ENCODE peak calls at places on chromosome X, in seven cellular contexts. V is HCT116, T is K562, C is GM12878, M is H1, D is HepG2, X is SK-N-SH. Z is an unnamed sample.

GRCh38 chrX:54950730-54951375 is 30.2 kb downstream of the TRO start:
- DNase-seq in V (no peak), T (no peak), C (no peak), M (no peak), D (no peak), X (no peak), Z (no peak)

GRCh38 chrX:150201841-150202240 is 161.3 kb upstream of the MAMLD1 start:
- DNase-seq in V (no peak), T (no peak), C (no peak), M (no peak), D (no peak), X (no peak), Z (no peak)

GRCh38 chrX:34656467-34656841 is 631 bp downstream of the TMEM47 start:
- DNase-seq in V (no peak), T (no peak), C (no peak), M (no peak), D (no peak), X (no peak), Z (no peak)

GRCh38 chrX:34467437-34467836 is 189.6 kb downstream of the TMEM47 start:
- DNase-seq in V (no peak), T (no peak), C (no peak), M (no peak), D (no peak), X (no peak), Z (peak)

GRCh38 chrX:140572724-140573123 is 67.9 kb upstream of the SOX3 start:
- DNase-seq in V (no peak), T (peak), C (peak), M (peak), D (peak), X (peak), Z (peak)

GRCh38 chrX:46279925-46280313 is 265.3 kb downstream of the ZNF674 start:
- DNase-seq in V (no peak), T (no peak), C (no peak), M (no peak), D (no peak), X (no peak), Z (no peak)

GRCh38 chrX:118751950-118752783 is 24.8 kb downstream of the IL13RA1 start:
- DNase-seq in V (no peak), T (no peak), C (peak), M (no peak), D (no peak), X (no peak), Z (no peak)

GRCh38 chrX:120457766-120458180 is 11.3 kb downstream of the LAMP2 start:
- DNase-seq in V (no peak), T (no peak), C (peak), M (no peak), D (no peak), X (no peak), Z (no peak)

GRCh38 chrX:147079457-147079856 is 264.9 kb upstream of the CXorf51A start:
- DNase-seq in V (no peak), T (no peak), C (no peak), M (no peak), D (no peak), X (no peak), Z (no peak)

GRCh38 chrX:13092455-13092941 is 48.1 kb upstream of the FAM9C start:
- DNase-seq in V (no peak), T (no peak), C (peak), M (no peak), D (no peak), X (no peak), Z (no peak)

GRCh38 chrX:7889138-7889537 is 38.1 kb downstream of the PNPLA4 start:
- DNase-seq in V (no peak), T (no peak), C (no peak), M (no peak), D (no peak), X (no peak), Z (no peak)

GRCh38 chrX:28659269-28659668 is 72.0 kb downstream of the IL1RAPL1 start:
- DNase-seq in V (no peak), T (peak), C (no peak), M (peak), D (no peak), X (no peak), Z (no peak)

GRCh38 chrX:155767101-155767878 is 113.9 kb upstream of the VAMP7 start:
- DNase-seq in V (peak), T (peak), C (peak), M (peak), D (no peak), X (peak), Z (peak)

GRCh38 chrX:42803320-42803719 is 25.4 kb upstream of the PPP1R2C start:
- DNase-seq in V (no peak), T (no peak), C (no peak), M (no peak), D (no peak), X (no peak), Z (no peak)

GRCh38 chrX:147884958-147885357 is 26.8 kb upstream of the FMR1 start:
- DNase-seq in V (no peak), T (no peak), C (no peak), M (no peak), D (peak), X (no peak), Z (no peak)

GRCh38 chrX:153209347-153209746 is 30.3 kb downstream of the MAGEA1 start:
- DNase-seq in V (no peak), T (no peak), C (no peak), M (no peak), D (no peak), X (no peak), Z (no peak)

GRCh38 chrX:31893525-31893924 is 821.7 kb upstream of the FTHL17 start:
- DNase-seq in V (no peak), T (no peak), C (no peak), M (no peak), D (no peak), X (no peak), Z (no peak)

GRCh38 chrX:133294126-133294525 is 76.0 kb upstream of the TFDP3 start:
- DNase-seq in V (no peak), T (no peak), C (no peak), M (no peak), D (no peak), X (no peak), Z (no peak)

GRCh38 chrX:139864613-139865012 is 68.2 kb downstream of the ATP11C start:
- DNase-seq in V (no peak), T (no peak), C (no peak), M (no peak), D (no peak), X (no peak), Z (no peak)

GRCh38 chrX:130826249-130826648 is 76.8 kb downstream of the ENOX2 start:
- DNase-seq in V (no peak), T (no peak), C (no peak), M (no peak), D (no peak), X (no peak), Z (no peak)

GRCh38 chrX:103681443-103681842 is 5.1 kb downstream of the MORF4L2 start:
- DNase-seq in V (no peak), T (no peak), C (no peak), M (no peak), D (no peak), X (no peak), Z (no peak)

GRCh38 chrX:14916017-14916674 is 42.9 kb downstream of the MOSPD2 start:
- DNase-seq in V (no peak), T (no peak), C (no peak), M (no peak), D (no peak), X (no peak), Z (no peak)
- TF ChIP-seq JUND in V (no peak), T (no peak), C (no peak), M (no peak), D (no peak), X (peak), Z (no peak)

DNA sequence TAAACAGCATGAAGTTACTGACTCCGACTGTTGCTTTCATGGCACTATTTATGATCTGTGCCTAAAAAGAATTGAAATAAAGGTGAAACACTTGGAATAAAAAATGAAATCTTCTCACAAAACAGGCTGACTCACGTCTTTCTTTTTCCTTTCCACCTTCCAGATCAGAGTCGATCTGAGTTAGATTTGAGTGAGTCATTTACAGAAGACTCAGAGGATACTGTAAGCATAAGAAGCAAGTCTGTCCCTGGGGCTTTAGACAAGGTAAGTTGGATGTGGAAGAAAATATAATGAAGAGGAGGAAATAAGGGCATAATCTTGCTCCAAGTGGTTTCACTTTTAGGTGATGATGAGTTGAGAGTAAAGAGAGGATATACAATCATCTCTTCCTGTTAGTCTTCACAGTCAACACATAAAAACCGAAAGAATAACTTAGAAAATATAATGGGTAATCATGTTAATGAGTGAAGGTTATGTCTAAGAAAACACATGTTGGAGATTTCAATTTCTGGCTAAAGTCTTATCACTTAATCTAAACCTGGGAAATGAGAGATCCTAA is 89.7 kb downstream of the SYTL5 start:
- DNase-seq in V (peak), T (no peak), C (no peak), M (no peak), D (no peak), X (no peak), Z (no peak)
- TF ChIP-seq JUND in V (peak), T (no peak), C (no peak), M (no peak), D (no peak), X (peak), Z (no peak)

GRCh38 chrX:39721570-39722279 is 376.0 kb downstream of the BCOR start:
- DNase-seq in V (no peak), T (no peak), C (no peak), M (no peak), D (no peak), X (no peak), Z (no peak)

GRCh38 chrX:39724544-39724943 is 373.2 kb downstream of the BCOR start:
- DNase-seq in V (no peak), T (no peak), C (no peak), M (no peak), D (no peak), X (no peak), Z (no peak)

GRCh38 chrX:39718951-39719350 is 378.8 kb downstream of the BCOR start:
- DNase-seq in V (no peak), T (no peak), C (no peak), M (no peak), D (no peak), X (no peak), Z (no peak)

GRCh38 chrX:39716802-39717540 is 380.8 kb downstream of the BCOR start:
- DNase-seq in V (no peak), T (no peak), C (no peak), M (no peak), D (no peak), X (peak), Z (no peak)

DNA sequence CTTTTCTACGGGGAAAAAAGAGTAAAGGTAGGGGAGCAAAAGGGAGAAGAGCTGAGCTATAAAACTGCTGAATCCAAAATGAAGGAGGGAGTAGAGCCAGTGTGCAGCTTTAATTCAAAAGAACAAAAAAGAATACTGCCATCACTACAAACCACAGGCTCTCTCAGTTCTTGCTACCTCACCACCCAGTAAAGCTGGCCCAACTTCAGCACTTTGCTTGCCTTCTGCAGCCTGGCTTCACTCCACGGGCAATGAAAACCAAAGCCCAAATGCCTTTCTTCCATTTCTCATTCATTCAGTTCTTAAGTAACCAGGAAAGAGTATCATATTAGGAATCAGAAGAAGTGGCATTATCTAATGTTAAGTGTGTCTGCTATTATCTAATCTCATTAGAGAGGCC is 376.8 kb downstream of the BCOR start:
- DNase-seq in V (no peak), T (no peak), C (no peak), M (no peak), D (no peak), X (no peak), Z (no peak)
- TF ChIP-seq JUND in V (no peak), T (no peak), C (no peak), M (no peak), D (no peak), X (no peak), Z (no peak)

DNA sequence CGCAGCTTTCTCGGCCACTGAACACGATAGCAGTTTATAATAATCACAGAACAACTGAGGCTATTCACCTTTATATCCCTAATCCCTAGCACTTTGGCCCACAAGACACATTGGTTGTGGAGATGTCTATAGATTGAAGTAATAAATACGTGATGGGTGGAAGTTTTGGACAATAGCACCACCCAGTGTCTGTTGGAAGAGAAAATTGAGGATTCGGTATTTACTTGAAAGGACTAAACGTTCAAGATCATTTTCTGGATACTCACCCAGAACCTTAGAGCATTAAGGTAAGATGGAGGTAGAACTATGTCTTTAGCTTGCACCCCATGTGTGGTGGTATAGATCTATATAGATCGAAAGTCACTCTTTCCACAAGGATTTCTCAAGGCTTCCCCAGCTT is 792 bp upstream of the TMSB15A start:
- DNase-seq in V (no peak), T (no peak), C (no peak), M (no peak), D (no peak), X (peak), Z (no peak)
- TF ChIP-seq JUND in V (no peak), T (no peak), C (no peak), M (no peak), D (no peak), X (no peak), Z (no peak)

DNA sequence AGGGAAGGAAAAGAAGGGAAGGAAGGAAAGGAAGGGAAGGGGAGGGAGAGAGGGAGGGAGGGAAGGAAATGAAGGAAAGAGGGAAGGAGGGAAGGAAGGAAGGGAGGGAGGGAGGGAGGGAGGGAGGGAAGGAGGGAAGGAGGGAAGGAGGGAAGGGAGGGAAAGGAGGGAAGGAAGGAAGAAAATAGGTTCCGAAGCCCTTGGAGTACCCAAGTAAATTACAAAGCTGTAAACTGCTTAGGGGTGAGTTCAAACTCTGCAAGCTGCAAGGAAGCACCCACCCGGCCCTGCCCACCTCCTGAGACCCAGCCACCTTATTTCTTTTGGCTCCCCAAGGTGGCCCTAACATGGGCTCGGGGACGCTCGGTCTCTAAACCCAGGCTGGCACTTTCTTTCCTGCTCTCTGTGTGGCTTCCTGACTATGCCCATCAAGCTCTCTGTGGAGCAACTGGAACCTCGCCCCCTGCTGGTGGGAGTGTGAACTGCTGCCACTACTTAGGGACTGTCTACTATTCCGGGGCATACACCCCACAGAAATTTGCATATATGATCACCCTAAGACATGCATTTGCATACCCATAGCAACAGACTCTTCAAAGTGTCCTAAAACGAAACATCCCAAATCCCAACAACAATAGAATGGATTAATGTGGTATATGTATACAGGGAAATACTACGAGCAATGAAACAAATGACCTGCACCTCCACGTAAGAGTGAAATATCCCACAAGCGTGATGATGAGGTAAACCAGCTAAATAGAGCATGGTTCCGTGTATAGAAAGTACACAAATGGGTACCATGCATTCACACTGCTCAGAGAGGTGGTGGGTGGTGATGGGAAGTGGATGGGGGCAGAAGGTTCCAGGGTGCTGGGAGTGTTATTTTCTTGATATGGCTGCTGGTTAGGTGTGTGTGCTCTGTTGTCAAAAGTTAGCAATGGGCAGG is 151.7 kb upstream of the TBL1X start:
- DNase-seq in V (peak), T (peak), C (no peak), M (no peak), D (peak), X (peak), Z (peak)
- TF ChIP-seq JUND in V (no peak), T (no peak), C (no peak), M (no peak), D (no peak), X (no peak), Z (no peak)

GRCh38 chrX:126448681-126449080 is 103.9 kb downstream of the DCAF12L1 start:
- DNase-seq in V (no peak), T (no peak), C (no peak), M (no peak), D (no peak), X (no peak), Z (no peak)
- TF ChIP-seq JUND in V (no peak), T (no peak), C (no peak), M (no peak), D (no peak), X (no peak), Z (no peak)

DNA sequence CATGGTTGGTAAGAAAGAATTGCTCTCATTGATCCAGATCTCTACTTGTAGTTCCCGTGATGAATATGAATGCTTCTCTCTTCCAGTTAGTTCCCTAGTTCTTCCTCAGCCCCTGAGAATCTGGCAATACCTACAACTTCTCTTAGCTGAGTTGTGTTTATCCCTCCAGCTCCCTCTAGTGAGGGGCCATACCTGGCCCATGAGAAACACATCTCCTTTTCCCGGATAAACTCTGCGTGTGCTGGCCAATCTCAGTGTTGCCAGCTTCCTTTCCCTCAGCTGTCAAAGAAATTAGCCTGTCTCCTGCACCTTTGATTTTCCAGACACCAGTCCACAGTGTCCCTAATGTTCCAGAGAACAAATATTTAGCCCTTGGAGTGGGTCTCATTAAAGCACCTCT is 5.7 kb downstream of the CBLL2 start:
- DNase-seq in V (no peak), T (no peak), C (no peak), M (no peak), D (no peak), X (no peak), Z (peak)
- TF ChIP-seq JUND in V (no peak), T (no peak), C (no peak), M (no peak), D (no peak), X (no peak), Z (no peak)

GRCh38 chrX:30612250-30612655 is 34.7 kb upstream of the TASL start:
- DNase-seq in V (no peak), T (no peak), C (no peak), M (no peak), D (peak), X (no peak), Z (no peak)
- TF ChIP-seq JUND in V (no peak), T (no peak), C (no peak), M (no peak), D (no peak), X (no peak), Z (no peak)

Z was measured in T47D.